ENCODE peak calls at places on chromosomes 11 and 22, in eight cellular contexts. R, G, B, Y, T, V, C and N are unnamed samples.
A peak's percentile ranks its signal among the peaks of the same experiment; 100 is the strongest.

GRCh38 chr22:39703890-39704658 is 133.5 kb downstream of the CACNA1I start:
- DNase-seq in C (no peak), T (no peak), V (peak; percentile 18), R (peak; percentile 20), B (peak; percentile 63), Y (no peak), G (no peak), N (no peak)

GRCh38 chr22:49305215-49305965 is 522.3 kb downstream of the BRD1 start:
- DNase-seq in Y (peak; percentile 48), C (no peak), T (peak; percentile 96), V (no peak), R (peak; percentile 1), G (no peak), B (peak; percentile 64), N (no peak)

GRCh38 chr11:128830290-128830813 is 36.7 kb downstream of the KCNJ1 start:
- DNase-seq in R (no peak), V (no peak), T (no peak), G (peak; percentile 38), B (no peak), C (no peak), Y (no peak), N (no peak)

GRCh38 chr11:119218141-119218878 is 12.2 kb downstream of the CBL start:
- DNase-seq in Y (no peak), R (peak; percentile 56), G (no peak), C (no peak), B (peak; percentile 31), T (no peak), V (peak; percentile 86), N (no peak)

GRCh38 chr11:96827164-96827563 is 437.4 kb downstream of the JRKL start:
- DNase-seq in V (peak; percentile 46), C (no peak), R (peak; percentile 83), G (no peak), B (peak; percentile 26), T (no peak), Y (no peak), N (no peak)

GRCh38 chr11:121412000-121412587 is 40.0 kb upstream of the SORL1 start:
- DNase-seq in G (no peak), C (no peak), V (no peak), Y (no peak), T (no peak), B (no peak), R (no peak), N (no peak)

GRCh38 chr11:44573333-44573732 is 7.9 kb downstream of the CD82 start:
- DNase-seq in B (no peak), R (no peak), C (no peak), V (no peak), G (no peak), Y (no peak), T (no peak), N (no peak)

GRCh38 chr11:57763568-57763967 is 2.0 kb downstream of the CTNND1 start:
- DNase-seq in T (no peak), V (peak; percentile 45), R (peak; percentile 54), B (peak; percentile 64), Y (no peak), C (no peak), G (no peak), N (no peak)

GRCh38 chr11:117396970-117397369 is 69.3 kb downstream of the CEP164 start:
- DNase-seq in V (no peak), B (no peak), R (no peak), T (no peak), G (no peak), C (no peak), Y (no peak), N (no peak)

GRCh38 chr11:11865449-11865848 is 23.7 kb downstream of the USP47 start:
- DNase-seq in Y (no peak), B (no peak), C (no peak), G (no peak), T (no peak), R (no peak), V (no peak), N (no peak)

GRCh38 chr11:76030973-76031590 is 175.2 kb downstream of the WNT11 start:
- DNase-seq in Y (no peak), T (no peak), G (no peak), V (peak; percentile 28), C (no peak), B (peak; percentile 33), R (peak; percentile 58), N (no peak)

GRCh38 chr11:64725601-64726139 is 2.7 kb upstream of the NRXN2 start:
- DNase-seq in B (no peak), R (no peak), G (no peak), V (no peak), Y (no peak), C (no peak), T (no peak), N (no peak)

GRCh38 chr22:46023558-46023981 is 46.6 kb upstream of the WNT7B start:
- DNase-seq in R (peak; percentile 47), B (no peak), C (peak; percentile 61), V (peak; percentile 55), Y (peak; percentile 25), T (no peak), G (no peak), N (no peak)

GRCh38 chr11:101723371-101723770 is 139.6 kb upstream of the TRPC6 start:
- DNase-seq in B (no peak), G (no peak), V (no peak), Y (no peak), T (no peak), C (no peak), R (no peak), N (no peak)

GRCh38 chr11:118437736-118438125 is 1.4 kb downstream of the KMT2A start:
- DNase-seq in Y (peak; percentile 40), C (no peak), R (no peak), V (peak; percentile 10), G (peak; percentile 29), B (peak; percentile 54), T (peak; percentile 50), N (no peak)

GRCh38 chr11:84398017-84398626 is 1112.0 kb upstream of the CCDC90B start:
- DNase-seq in T (no peak), G (peak; percentile 18), V (no peak), R (peak; percentile 66), Y (no peak), C (no peak), B (peak; percentile 37), N (no peak)
- TF ChIP-seq CTCF in T (peak; percentile 53), G (peak; percentile 16), V (no peak), R (peak; percentile 47), Y (no peak), C (peak; percentile 44), B (peak; percentile 62), N (peak; percentile 26)

GRCh38 chr11:26904114-26904513 is 89.8 kb upstream of the FIBIN start:
- DNase-seq in T (no peak), R (no peak), B (no peak), Y (no peak), V (no peak), C (no peak), G (no peak), N (no peak)

GRCh38 chr11:26909429-26910009 is 84.4 kb upstream of the FIBIN start:
- DNase-seq in T (no peak), V (no peak), C (no peak), R (no peak), B (no peak), Y (no peak), G (no peak), N (no peak)

GRCh38 chr11:26904801-26905200 is 89.1 kb upstream of the FIBIN start:
- DNase-seq in R (no peak), B (no peak), G (no peak), Y (no peak), V (no peak), C (no peak), T (no peak), N (no peak)

GRCh38 chr11:26901162-26901561 is 92.8 kb upstream of the FIBIN start:
- DNase-seq in G (no peak), V (peak; percentile 13), C (no peak), B (peak; percentile 53), Y (no peak), R (peak; percentile 46), T (no peak), N (no peak)

GRCh38 chr11:26905368-26905767 is 88.5 kb upstream of the FIBIN start:
- DNase-seq in C (no peak), B (peak; percentile 41), V (peak; percentile 45), Y (no peak), T (no peak), G (peak; percentile 28), R (peak; percentile 43), N (no peak)
- TF ChIP-seq CTCF in C (no peak), B (no peak), V (no peak), Y (no peak), T (no peak), G (no peak), R (no peak), N (no peak)

GRCh38 chr11:3050386-3051325 is 6.6 kb downstream of the CARS1 start:
- DNase-seq in Y (no peak), R (no peak), C (no peak), G (no peak), T (no peak), B (no peak), V (no peak), N (no peak)

GRCh38 chr11:3051435-3052108 is 5.7 kb downstream of the CARS1 start:
- DNase-seq in G (no peak), R (no peak), T (no peak), V (no peak), Y (no peak), B (peak; percentile 72), C (no peak), N (no peak)

GRCh38 chr11:3052109-3052479 is 5.1 kb downstream of the CARS1 start:
- DNase-seq in Y (no peak), T (no peak), R (no peak), B (peak; percentile 35), G (peak; percentile 49), V (no peak), C (no peak), N (no peak)

GRCh38 chr11:3047637-3048036 is 9.6 kb downstream of the CARS1 start:
- DNase-seq in B (no peak), G (no peak), V (no peak), T (no peak), Y (no peak), R (no peak), C (no peak), N (no peak)

GRCh38 chr11:3049430-3050243 is 7.6 kb downstream of the CARS1 start:
- DNase-seq in C (peak; percentile 90), V (peak; percentile 95), Y (peak; percentile 80), T (no peak), G (peak; percentile 94), B (peak; percentile 94), R (peak; percentile 96), N (peak; percentile 91)
- TF ChIP-seq CTCF in C (peak; percentile 50), V (peak; percentile 48), Y (peak; percentile 18), T (no peak), G (peak; percentile 35), B (peak; percentile 37), R (peak; percentile 43), N (peak; percentile 56)

DNA sequence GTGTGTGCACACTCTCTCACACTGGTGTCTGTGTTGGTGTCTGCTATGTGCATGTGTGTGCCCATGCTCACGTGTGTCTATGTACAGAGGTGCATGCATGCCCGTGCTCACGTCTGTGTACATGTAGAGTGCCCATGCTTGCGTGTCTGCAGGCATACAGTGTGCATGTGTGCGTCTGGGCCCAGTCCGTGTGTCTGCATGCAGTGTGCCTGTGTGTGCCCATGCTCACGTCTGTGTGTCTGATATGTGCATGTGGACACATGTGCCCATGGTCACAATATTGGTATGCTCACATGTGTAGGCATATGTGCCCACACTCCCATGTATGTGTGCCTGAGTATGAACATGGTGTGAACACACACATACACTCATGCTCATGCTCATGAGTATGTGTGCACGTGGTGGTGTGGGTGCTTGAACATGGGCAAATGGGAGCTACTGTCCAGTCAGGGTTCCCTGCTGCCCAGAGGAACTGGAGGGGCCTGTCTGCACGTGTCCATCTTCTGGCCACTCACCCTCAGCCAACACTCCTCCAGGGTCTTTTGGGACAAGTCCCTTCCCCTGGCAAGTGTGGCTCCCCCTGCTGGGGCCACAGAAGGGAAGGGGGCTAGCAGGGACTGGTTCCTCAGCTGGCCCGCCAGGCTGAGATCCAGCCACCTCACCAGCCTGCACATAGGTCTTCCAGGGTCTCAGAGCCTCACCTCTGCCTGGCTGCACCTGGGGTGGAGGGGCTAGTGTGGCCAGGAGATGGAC is 7.3 kb upstream of the TBX1 start:
- DNase-seq in R (no peak), C (no peak), V (no peak), Y (no peak), B (no peak), G (no peak), T (no peak), N (no peak)
- TF ChIP-seq CTCF in R (no peak), C (no peak), V (no peak), Y (no peak), B (peak; percentile 41), G (no peak), T (peak; percentile 17), N (no peak)